ENCODE peak calls at places on chromosomes 11 and 22, in seven cellular contexts. One of them, this sample, is unnamed. For H3K4me1, the result is how much of the 10 kb centered on the place peaks cover.

GRCh38 chr11:66288138-66288865 is 641 bp downstream of the YIF1A start:
- DNase-seq in vagina: no peak
- DNase-seq in heart left ventricle: no peak
- DNase-seq in uterus: no peak
- DNase-seq in HCT116: no peak
- DNase-seq in right lobe of liver: peak
- DNase-seq in sigmoid colon: peak
- DNase-seq in this sample: no peak

GRCh38 chr11:3669742-3670183 is 1.4 kb downstream of the CHRNA10 start:
- DNase-seq in vagina: no peak
- DNase-seq in heart left ventricle: peak
- DNase-seq in uterus: no peak
- DNase-seq in HCT116: no peak
- DNase-seq in right lobe of liver: no peak
- DNase-seq in sigmoid colon: no peak
- DNase-seq in this sample: no peak

GRCh38 chr22:44941176-44941575 is 68.6 kb downstream of the PHF21B start:
- DNase-seq in vagina: no peak
- DNase-seq in heart left ventricle: no peak
- DNase-seq in uterus: no peak
- DNase-seq in HCT116: no peak
- DNase-seq in right lobe of liver: peak
- DNase-seq in sigmoid colon: no peak
- DNase-seq in this sample: no peak

GRCh38 chr11:116500833-116501622 is 271.8 kb downstream of the BUD13 start:
- DNase-seq in vagina: no peak
- DNase-seq in heart left ventricle: no peak
- DNase-seq in uterus: no peak
- DNase-seq in HCT116: no peak
- DNase-seq in right lobe of liver: no peak
- DNase-seq in sigmoid colon: no peak
- DNase-seq in this sample: no peak

GRCh38 chr11:71383461-71383860 is 64.7 kb downstream of the DHCR7 start:
- DNase-seq in vagina: no peak
- DNase-seq in heart left ventricle: no peak
- DNase-seq in uterus: no peak
- DNase-seq in HCT116: no peak
- DNase-seq in right lobe of liver: no peak
- DNase-seq in sigmoid colon: no peak
- DNase-seq in this sample: no peak

GRCh38 chr22:34070051-34070450 is 149.8 kb upstream of the LARGE1 start:
- DNase-seq in vagina: no peak
- DNase-seq in heart left ventricle: no peak
- DNase-seq in uterus: no peak
- DNase-seq in HCT116: no peak
- DNase-seq in right lobe of liver: no peak
- DNase-seq in sigmoid colon: no peak
- DNase-seq in this sample: no peak

GRCh38 chr11:69462106-69463045 is 19.1 kb upstream of the LINC01488 start:
- DNase-seq in vagina: no peak
- DNase-seq in heart left ventricle: no peak
- DNase-seq in uterus: no peak
- DNase-seq in HCT116: no peak
- DNase-seq in right lobe of liver: peak
- DNase-seq in sigmoid colon: no peak
- DNase-seq in this sample: no peak

GRCh38 chr11:78420796-78421209 is 3.2 kb upstream of the GAB2 start:
- DNase-seq in vagina: peak
- DNase-seq in heart left ventricle: peak
- DNase-seq in uterus: peak
- DNase-seq in HCT116: no peak
- DNase-seq in right lobe of liver: no peak
- DNase-seq in sigmoid colon: peak
- DNase-seq in this sample: peak

GRCh38 chr11:133946541-133947297 is 10.0 kb downstream of the IGSF9B start:
- DNase-seq in vagina: no peak
- DNase-seq in heart left ventricle: peak
- DNase-seq in uterus: no peak
- DNase-seq in HCT116: no peak
- DNase-seq in right lobe of liver: no peak
- DNase-seq in sigmoid colon: no peak
- DNase-seq in this sample: no peak

GRCh38 chr11:134555510-134555909 is 143.5 kb upstream of the B3GAT1 start:
- DNase-seq in vagina: peak
- DNase-seq in heart left ventricle: no peak
- DNase-seq in uterus: no peak
- DNase-seq in HCT116: no peak
- DNase-seq in right lobe of liver: no peak
- DNase-seq in sigmoid colon: no peak
- DNase-seq in this sample: no peak

GRCh38 chr11:6911946-6912345 is 8.9 kb upstream of the OR2D3 start:
- DNase-seq in vagina: no peak
- DNase-seq in heart left ventricle: no peak
- DNase-seq in uterus: no peak
- DNase-seq in HCT116: no peak
- DNase-seq in right lobe of liver: no peak
- DNase-seq in sigmoid colon: no peak
- DNase-seq in this sample: no peak

GRCh38 chr11:92222701-92223100 is 1.9 kb upstream of the FAT3 start:
- DNase-seq in vagina: no peak
- DNase-seq in heart left ventricle: no peak
- DNase-seq in uterus: no peak
- DNase-seq in HCT116: no peak
- DNase-seq in right lobe of liver: no peak
- DNase-seq in sigmoid colon: no peak
- DNase-seq in this sample: no peak

GRCh38 chr11:131999084-131999483 is 628.7 kb downstream of the NTM start:
- DNase-seq in vagina: no peak
- DNase-seq in heart left ventricle: no peak
- DNase-seq in uterus: no peak
- DNase-seq in HCT116: no peak
- DNase-seq in right lobe of liver: no peak
- DNase-seq in sigmoid colon: no peak
- DNase-seq in this sample: no peak

GRCh38 chr22:39236321-39237275 is 8.2 kb downstream of the PDGFB start:
- DNase-seq in vagina: no peak
- DNase-seq in heart left ventricle: peak
- DNase-seq in uterus: no peak
- DNase-seq in HCT116: no peak
- DNase-seq in right lobe of liver: no peak
- DNase-seq in sigmoid colon: no peak
- DNase-seq in this sample: peak

GRCh38 chr11:67022961-67023956 is at the start of gene SYT12:
- DNase-seq in vagina: no peak
- DNase-seq in heart left ventricle: peak
- DNase-seq in uterus: no peak
- DNase-seq in HCT116: no peak
- DNase-seq in right lobe of liver: no peak
- DNase-seq in sigmoid colon: no peak
- DNase-seq in this sample: no peak

GRCh38 chr11:83191986-83192385 is 1.5 kb upstream of the ANKRD42 start:
- DNase-seq in vagina: no peak
- DNase-seq in heart left ventricle: no peak
- DNase-seq in uterus: no peak
- DNase-seq in HCT116: no peak
- DNase-seq in right lobe of liver: no peak
- DNase-seq in sigmoid colon: no peak
- DNase-seq in this sample: no peak

GRCh38 chr22:28750471-28750881 is 8.6 kb downstream of the HSCB start:
- DNase-seq in vagina: no peak
- DNase-seq in heart left ventricle: no peak
- DNase-seq in uterus: no peak
- DNase-seq in HCT116: no peak
- DNase-seq in right lobe of liver: no peak
- DNase-seq in sigmoid colon: no peak
- DNase-seq in this sample: no peak

GRCh38 chr11:10522921-10523320 is 18.1 kb downstream of the RNF141 start:
- DNase-seq in vagina: peak
- DNase-seq in heart left ventricle: no peak
- DNase-seq in uterus: peak
- DNase-seq in HCT116: no peak
- DNase-seq in right lobe of liver: no peak
- DNase-seq in sigmoid colon: no peak
- DNase-seq in this sample: no peak

GRCh38 chr22:29344137-29344536 is 28.6 kb upstream of the RASL10A start:
- DNase-seq in vagina: no peak
- DNase-seq in heart left ventricle: peak
- DNase-seq in uterus: peak
- DNase-seq in HCT116: peak
- DNase-seq in right lobe of liver: peak
- DNase-seq in sigmoid colon: peak
- DNase-seq in this sample: peak

GRCh38 chr22:19134176-19134831 is 3.2 kb downstream of the TSSK2 start:
- DNase-seq in vagina: no peak
- DNase-seq in heart left ventricle: no peak
- DNase-seq in uterus: no peak
- DNase-seq in HCT116: no peak
- DNase-seq in right lobe of liver: no peak
- DNase-seq in sigmoid colon: no peak
- DNase-seq in this sample: no peak

GRCh38 chr22:35537252-35537651 is 3.4 kb upstream of the RASD2 start:
- DNase-seq in vagina: no peak
- DNase-seq in heart left ventricle: no peak
- DNase-seq in uterus: no peak
- DNase-seq in HCT116: no peak
- DNase-seq in right lobe of liver: no peak
- DNase-seq in sigmoid colon: no peak
- DNase-seq in this sample: no peak

GRCh38 chr22:23478175-23478574 is 101.9 kb downstream of the IGLL1 start:
- DNase-seq in vagina: no peak
- DNase-seq in heart left ventricle: no peak
- DNase-seq in uterus: no peak
- DNase-seq in HCT116: no peak
- DNase-seq in right lobe of liver: no peak
- DNase-seq in sigmoid colon: no peak
- DNase-seq in this sample: no peak

GRCh38 chr11:113339909-113340569 is 25.7 kb downstream of the TTC12 start:
- DNase-seq in vagina: no peak
- DNase-seq in heart left ventricle: no peak
- DNase-seq in uterus: no peak
- DNase-seq in HCT116: no peak
- DNase-seq in right lobe of liver: no peak
- DNase-seq in sigmoid colon: no peak
- DNase-seq in this sample: no peak

GRCh38 chr22:19035474-19036228 is 86.6 kb downstream of the DGCR2 start:
- DNase-seq in vagina: no peak
- DNase-seq in heart left ventricle: no peak
- DNase-seq in uterus: no peak
- DNase-seq in HCT116: no peak
- DNase-seq in right lobe of liver: peak
- DNase-seq in sigmoid colon: no peak
- DNase-seq in this sample: peak

GRCh38 chr22:45349916-45350315 is 40.2 kb downstream of the FAM118A start:
- DNase-seq in vagina: no peak
- DNase-seq in heart left ventricle: no peak
- DNase-seq in uterus: no peak
- DNase-seq in HCT116: no peak
- DNase-seq in right lobe of liver: no peak
- DNase-seq in sigmoid colon: no peak
- DNase-seq in this sample: no peak

DNA sequence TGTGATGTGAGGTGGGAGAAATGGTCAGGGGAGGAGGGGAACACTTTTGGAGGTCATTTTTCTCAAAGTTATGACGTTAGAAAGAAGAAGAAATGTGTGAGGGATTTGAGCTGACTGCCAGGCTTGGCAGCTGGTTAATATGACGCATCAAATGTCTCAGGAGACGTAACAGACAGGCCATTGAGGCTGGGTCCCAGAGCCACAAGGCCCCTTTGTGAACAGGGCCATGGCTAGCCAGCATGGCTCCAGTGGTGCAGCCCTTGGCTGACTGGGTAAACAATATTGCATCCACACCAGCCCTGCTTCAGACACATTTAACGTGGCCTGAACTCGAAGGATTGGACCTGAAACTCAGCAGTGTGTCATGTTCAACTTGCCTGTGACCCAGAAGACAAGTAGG is 34.3 kb downstream of the AMOTL1 start:
- DNase-seq in vagina: no peak
- DNase-seq in heart left ventricle: no peak
- DNase-seq in uterus: no peak
- DNase-seq in HCT116: no peak
- DNase-seq in right lobe of liver: no peak
- DNase-seq in sigmoid colon: no peak
- DNase-seq in this sample: no peak
- H3K4me1 ChIP-seq in vagina: half or more
- H3K4me1 ChIP-seq in heart left ventricle: under half
- H3K4me1 ChIP-seq in uterus: under half
- H3K4me1 ChIP-seq in HCT116: under half
- H3K4me1 ChIP-seq in right lobe of liver: under half
- H3K4me1 ChIP-seq in sigmoid colon: under half
- H3K4me1 ChIP-seq in this sample: under half

DNA sequence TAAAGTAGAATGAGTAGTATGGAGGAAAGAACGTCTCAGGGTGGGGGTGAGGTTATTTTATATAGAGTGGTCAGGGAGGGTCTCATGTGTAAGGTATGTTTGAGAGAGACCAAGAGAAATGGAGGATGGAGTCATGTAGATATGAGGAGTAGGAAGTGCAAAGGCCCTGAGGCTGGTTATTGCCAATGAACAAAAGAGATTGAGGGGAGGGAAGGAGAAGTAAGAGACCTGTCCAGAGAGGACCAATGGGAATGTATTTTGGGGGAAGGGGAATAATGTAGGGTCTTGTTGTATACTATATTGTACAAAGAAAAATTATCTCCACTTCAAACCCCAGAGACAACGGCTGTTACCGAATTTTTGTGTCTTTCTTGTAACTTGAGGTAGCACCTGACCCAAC is 9.8 kb downstream of the CTNND1 start:
- DNase-seq in vagina: no peak
- DNase-seq in heart left ventricle: no peak
- DNase-seq in uterus: no peak
- DNase-seq in HCT116: no peak
- DNase-seq in right lobe of liver: no peak
- DNase-seq in sigmoid colon: no peak
- DNase-seq in this sample: no peak
- H3K27ac ChIP-seq in vagina: no peak
- H3K27ac ChIP-seq in heart left ventricle: no peak
- H3K27ac ChIP-seq in uterus: no peak
- H3K27ac ChIP-seq in HCT116: peak
- H3K27ac ChIP-seq in right lobe of liver: no peak
- H3K27ac ChIP-seq in sigmoid colon: no peak
- H3K27ac ChIP-seq in this sample: no peak

DNA sequence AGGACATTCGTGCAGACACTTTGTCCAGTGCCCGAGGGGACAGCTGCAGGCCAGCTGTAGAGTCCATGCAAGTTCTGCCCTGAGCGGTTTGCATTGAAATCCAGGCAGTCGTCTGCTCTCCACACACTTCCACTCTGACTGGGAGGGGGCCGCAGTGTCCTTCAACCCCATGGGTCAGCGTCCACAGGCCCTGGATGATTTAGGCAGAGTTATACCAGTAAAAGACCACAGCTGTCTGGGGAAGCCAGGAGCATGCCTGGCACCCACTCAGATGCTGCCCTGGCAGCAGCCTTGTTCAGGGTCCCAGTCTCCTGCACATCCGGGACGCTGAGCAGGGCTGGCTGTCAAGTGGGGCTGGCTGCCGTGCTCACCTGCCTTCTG is 26.5 kb downstream of the KRTAP5-5 start:
- DNase-seq in vagina: no peak
- DNase-seq in heart left ventricle: no peak
- DNase-seq in uterus: no peak
- DNase-seq in HCT116: no peak
- DNase-seq in right lobe of liver: no peak
- DNase-seq in sigmoid colon: no peak
- DNase-seq in this sample: peak
- TF ChIP-seq POLR2A in vagina: no peak
- TF ChIP-seq POLR2A in heart left ventricle: no peak
- TF ChIP-seq POLR2A in uterus: no peak
- TF ChIP-seq POLR2A in HCT116: no peak
- TF ChIP-seq POLR2A in right lobe of liver: no peak
- TF ChIP-seq POLR2A in sigmoid colon: no peak
- TF ChIP-seq POLR2A in this sample: no peak

GRCh38 chr11:118003456-118003855 is 17.3 kb downstream of the IL10RA start:
- DNase-seq in vagina: no peak
- DNase-seq in heart left ventricle: no peak
- DNase-seq in uterus: no peak
- DNase-seq in HCT116: no peak
- DNase-seq in right lobe of liver: no peak
- DNase-seq in sigmoid colon: no peak
- DNase-seq in this sample: no peak
- H3K4me1 ChIP-seq in vagina: under half
- H3K4me1 ChIP-seq in heart left ventricle: under half
- H3K4me1 ChIP-seq in uterus: under half
- H3K4me1 ChIP-seq in HCT116: under half
- H3K4me1 ChIP-seq in right lobe of liver: under half
- H3K4me1 ChIP-seq in sigmoid colon: under half
- H3K4me1 ChIP-seq in this sample: under half

This sample was measured in stomach.